ENCODE peak calls at places on chromosome 11, in ten cellular contexts. One of them, this sample, is unnamed.

GRCh38 chr11:68127791-68128681 is 6.8 kb upstream of the CHKA start:
- DNase-seq in epithelial cell of esophagus: no peak
- DNase-seq in right lobe of liver: peak; percentile 83
- DNase-seq in RWPE1: no peak
- DNase-seq in colonic mucosa: no peak
- DNase-seq in tibial artery: no peak
- DNase-seq in NB4: no peak
- DNase-seq in mucosa of descending colon: peak; percentile 68
- DNase-seq in fibroblast of pulmonary artery: peak; percentile 76
- DNase-seq in neural crest cell: peak; percentile 66
- DNase-seq in this sample: peak; percentile 86

GRCh38 chr11:90556612-90557011 is 333.8 kb upstream of the CHORDC1 start:
- DNase-seq in neural crest cell: no peak
- DNase-seq in fibroblast of pulmonary artery: no peak
- DNase-seq in NB4: no peak
- DNase-seq in RWPE1: peak; percentile 6
- DNase-seq in tibial artery: no peak
- DNase-seq in epithelial cell of esophagus: peak; percentile 79
- DNase-seq in colonic mucosa: no peak
- DNase-seq in right lobe of liver: no peak
- DNase-seq in mucosa of descending colon: no peak
- DNase-seq in this sample: no peak

GRCh38 chr11:20634781-20635180 is 34.6 kb upstream of the NELL1 start:
- DNase-seq in right lobe of liver: no peak
- DNase-seq in mucosa of descending colon: no peak
- DNase-seq in epithelial cell of esophagus: no peak
- DNase-seq in fibroblast of pulmonary artery: no peak
- DNase-seq in colonic mucosa: no peak
- DNase-seq in tibial artery: no peak
- DNase-seq in neural crest cell: no peak
- DNase-seq in NB4: no peak
- DNase-seq in RWPE1: no peak
- DNase-seq in this sample: no peak

GRCh38 chr11:41845066-41845465 is 385.6 kb upstream of the LRRC4C start:
- DNase-seq in mucosa of descending colon: peak; percentile 5
- DNase-seq in NB4: no peak
- DNase-seq in right lobe of liver: no peak
- DNase-seq in RWPE1: no peak
- DNase-seq in fibroblast of pulmonary artery: no peak
- DNase-seq in tibial artery: no peak
- DNase-seq in colonic mucosa: no peak
- DNase-seq in neural crest cell: no peak
- DNase-seq in epithelial cell of esophagus: no peak
- DNase-seq in this sample: no peak

GRCh38 chr11:14144905-14145304 is 182.4 kb downstream of the SPON1 start:
- DNase-seq in colonic mucosa: no peak
- DNase-seq in mucosa of descending colon: no peak
- DNase-seq in right lobe of liver: no peak
- DNase-seq in RWPE1: no peak
- DNase-seq in fibroblast of pulmonary artery: no peak
- DNase-seq in neural crest cell: no peak
- DNase-seq in epithelial cell of esophagus: no peak
- DNase-seq in tibial artery: no peak
- DNase-seq in NB4: no peak
- DNase-seq in this sample: no peak

GRCh38 chr11:106156290-106156937 is 79.0 kb downstream of the AASDHPPT start:
- DNase-seq in neural crest cell: peak; percentile 12
- DNase-seq in right lobe of liver: no peak
- DNase-seq in colonic mucosa: peak; percentile 19
- DNase-seq in fibroblast of pulmonary artery: peak; percentile 94
- DNase-seq in NB4: peak; percentile 54
- DNase-seq in mucosa of descending colon: peak; percentile 10
- DNase-seq in RWPE1: peak; percentile 41
- DNase-seq in epithelial cell of esophagus: peak; percentile 83
- DNase-seq in tibial artery: no peak
- DNase-seq in this sample: no peak

GRCh38 chr11:2272241-2272945 is 2.0 kb upstream of the ASCL2 start:
- DNase-seq in mucosa of descending colon: peak; percentile 1
- DNase-seq in neural crest cell: no peak
- DNase-seq in tibial artery: no peak
- DNase-seq in colonic mucosa: peak; percentile 10
- DNase-seq in fibroblast of pulmonary artery: no peak
- DNase-seq in NB4: no peak
- DNase-seq in RWPE1: no peak
- DNase-seq in epithelial cell of esophagus: no peak
- DNase-seq in right lobe of liver: peak; percentile 32
- DNase-seq in this sample: no peak

GRCh38 chr11:102986815-102987214 is 31.3 kb upstream of the MMP13 start:
- DNase-seq in mucosa of descending colon: no peak
- DNase-seq in neural crest cell: no peak
- DNase-seq in RWPE1: no peak
- DNase-seq in right lobe of liver: no peak
- DNase-seq in NB4: no peak
- DNase-seq in colonic mucosa: no peak
- DNase-seq in epithelial cell of esophagus: peak; percentile 68
- DNase-seq in tibial artery: no peak
- DNase-seq in fibroblast of pulmonary artery: peak; percentile 31
- DNase-seq in this sample: no peak

GRCh38 chr11:106990322-106990721 is 28.0 kb downstream of the GUCY1A2 start:
- DNase-seq in mucosa of descending colon: no peak
- DNase-seq in colonic mucosa: no peak
- DNase-seq in NB4: no peak
- DNase-seq in right lobe of liver: no peak
- DNase-seq in tibial artery: no peak
- DNase-seq in fibroblast of pulmonary artery: no peak
- DNase-seq in epithelial cell of esophagus: no peak
- DNase-seq in neural crest cell: no peak
- DNase-seq in RWPE1: no peak
- DNase-seq in this sample: peak; percentile 38

GRCh38 chr11:14954581-14954980 is 17.6 kb downstream of the CALCA start:
- DNase-seq in right lobe of liver: no peak
- DNase-seq in fibroblast of pulmonary artery: no peak
- DNase-seq in NB4: no peak
- DNase-seq in epithelial cell of esophagus: peak; percentile 22
- DNase-seq in colonic mucosa: no peak
- DNase-seq in tibial artery: no peak
- DNase-seq in neural crest cell: no peak
- DNase-seq in RWPE1: no peak
- DNase-seq in mucosa of descending colon: no peak
- DNase-seq in this sample: no peak

GRCh38 chr11:117928818-117929567 is at the start of gene TMPRSS13:
- DNase-seq in fibroblast of pulmonary artery: no peak
- DNase-seq in NB4: no peak
- DNase-seq in neural crest cell: no peak
- DNase-seq in epithelial cell of esophagus: peak; percentile 92
- DNase-seq in mucosa of descending colon: peak; percentile 62
- DNase-seq in RWPE1: peak; percentile 85
- DNase-seq in tibial artery: no peak
- DNase-seq in colonic mucosa: peak; percentile 62
- DNase-seq in right lobe of liver: no peak
- DNase-seq in this sample: no peak
- TF ChIP-seq CTCF in fibroblast of pulmonary artery: no peak
- TF ChIP-seq CTCF in NB4: no peak
- TF ChIP-seq CTCF in neural crest cell: no peak
- TF ChIP-seq CTCF in epithelial cell of esophagus: peak; percentile 37
- TF ChIP-seq CTCF in mucosa of descending colon: no peak
- TF ChIP-seq CTCF in RWPE1: no peak
- TF ChIP-seq CTCF in tibial artery: no peak
- TF ChIP-seq CTCF in colonic mucosa: no peak
- TF ChIP-seq CTCF in right lobe of liver: no peak
- TF ChIP-seq CTCF in this sample: no peak

DNA sequence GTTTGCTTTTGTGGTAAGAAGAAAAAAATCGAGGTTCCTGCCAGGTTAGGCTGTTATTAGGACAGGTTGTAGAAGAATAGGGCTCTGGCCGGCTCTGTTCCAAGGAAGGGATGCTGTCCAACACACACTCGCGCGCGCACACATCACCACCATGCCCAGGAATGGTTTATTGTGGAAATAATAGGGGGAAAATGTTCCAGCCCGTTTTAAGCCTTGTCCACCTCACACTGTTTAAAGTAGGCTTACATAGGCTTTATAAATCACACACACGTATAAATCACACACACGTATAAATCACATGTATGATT is 1.2 kb upstream of the ARHGAP20 start:
- DNase-seq in neural crest cell: no peak
- DNase-seq in right lobe of liver: no peak
- DNase-seq in fibroblast of pulmonary artery: no peak
- DNase-seq in mucosa of descending colon: no peak
- DNase-seq in NB4: no peak
- DNase-seq in epithelial cell of esophagus: no peak
- DNase-seq in tibial artery: no peak
- DNase-seq in colonic mucosa: no peak
- DNase-seq in RWPE1: no peak
- DNase-seq in this sample: no peak
- TF ChIP-seq CTCF in neural crest cell: no peak
- TF ChIP-seq CTCF in right lobe of liver: no peak
- TF ChIP-seq CTCF in fibroblast of pulmonary artery: no peak
- TF ChIP-seq CTCF in mucosa of descending colon: no peak
- TF ChIP-seq CTCF in NB4: no peak
- TF ChIP-seq CTCF in epithelial cell of esophagus: no peak
- TF ChIP-seq CTCF in tibial artery: no peak
- TF ChIP-seq CTCF in colonic mucosa: no peak
- TF ChIP-seq CTCF in RWPE1: no peak
- TF ChIP-seq CTCF in this sample: no peak

DNA sequence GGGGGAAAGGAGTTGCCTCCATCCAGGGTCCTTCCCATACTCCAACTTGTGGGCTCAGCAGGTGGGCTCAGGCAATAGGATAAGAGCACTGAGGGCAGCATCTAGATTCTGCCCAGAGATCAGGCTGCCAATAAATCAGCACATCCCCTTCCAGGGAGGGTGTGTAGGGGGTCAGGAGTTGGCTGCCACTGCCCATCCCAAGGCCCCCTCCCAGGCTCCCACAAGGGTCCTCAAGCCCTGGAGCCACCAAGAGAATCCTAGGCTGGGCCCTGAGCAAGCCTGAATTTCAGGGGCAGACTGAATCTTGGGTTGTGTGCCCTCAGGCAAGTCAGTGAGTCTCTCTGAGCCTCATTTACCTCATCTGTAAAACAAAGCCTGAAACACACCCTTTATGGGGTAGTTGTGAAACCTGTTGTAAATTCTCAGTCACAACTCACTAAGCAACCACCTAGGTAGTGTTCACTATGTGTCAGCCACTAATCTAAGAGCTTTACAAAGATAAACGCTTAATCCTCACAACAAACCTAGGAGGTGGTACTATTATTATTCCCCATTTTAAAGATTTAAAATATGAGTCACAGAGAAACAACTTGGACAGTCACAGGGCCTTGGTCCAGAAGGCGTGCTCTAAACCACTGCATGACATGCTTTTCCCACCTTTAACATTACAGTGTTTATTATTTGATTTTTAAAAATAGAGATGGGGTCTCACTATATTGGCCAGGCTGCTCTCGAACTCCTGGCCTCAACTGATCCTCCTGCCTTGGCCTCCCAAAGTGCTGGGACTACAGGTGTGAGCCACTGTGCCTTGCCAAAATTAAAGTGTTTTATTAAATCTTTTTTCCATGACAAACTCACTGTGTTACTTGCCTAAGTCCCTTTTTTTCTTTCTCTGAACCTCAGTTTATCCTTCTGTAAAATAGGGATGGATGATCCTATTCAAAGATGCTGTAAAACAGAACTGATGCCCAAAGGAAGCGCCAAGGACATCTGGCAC is 36.2 kb downstream of the LMO1 start:
- DNase-seq in RWPE1: peak; percentile 87
- DNase-seq in mucosa of descending colon: no peak
- DNase-seq in tibial artery: no peak
- DNase-seq in fibroblast of pulmonary artery: no peak
- DNase-seq in neural crest cell: no peak
- DNase-seq in right lobe of liver: no peak
- DNase-seq in epithelial cell of esophagus: peak; percentile 98
- DNase-seq in colonic mucosa: no peak
- DNase-seq in NB4: no peak
- DNase-seq in this sample: no peak
- TF ChIP-seq CTCF in RWPE1: no peak
- TF ChIP-seq CTCF in mucosa of descending colon: no peak
- TF ChIP-seq CTCF in tibial artery: no peak
- TF ChIP-seq CTCF in fibroblast of pulmonary artery: no peak
- TF ChIP-seq CTCF in neural crest cell: no peak
- TF ChIP-seq CTCF in right lobe of liver: no peak
- TF ChIP-seq CTCF in epithelial cell of esophagus: no peak
- TF ChIP-seq CTCF in colonic mucosa: no peak
- TF ChIP-seq CTCF in NB4: no peak
- TF ChIP-seq CTCF in this sample: no peak

DNA sequence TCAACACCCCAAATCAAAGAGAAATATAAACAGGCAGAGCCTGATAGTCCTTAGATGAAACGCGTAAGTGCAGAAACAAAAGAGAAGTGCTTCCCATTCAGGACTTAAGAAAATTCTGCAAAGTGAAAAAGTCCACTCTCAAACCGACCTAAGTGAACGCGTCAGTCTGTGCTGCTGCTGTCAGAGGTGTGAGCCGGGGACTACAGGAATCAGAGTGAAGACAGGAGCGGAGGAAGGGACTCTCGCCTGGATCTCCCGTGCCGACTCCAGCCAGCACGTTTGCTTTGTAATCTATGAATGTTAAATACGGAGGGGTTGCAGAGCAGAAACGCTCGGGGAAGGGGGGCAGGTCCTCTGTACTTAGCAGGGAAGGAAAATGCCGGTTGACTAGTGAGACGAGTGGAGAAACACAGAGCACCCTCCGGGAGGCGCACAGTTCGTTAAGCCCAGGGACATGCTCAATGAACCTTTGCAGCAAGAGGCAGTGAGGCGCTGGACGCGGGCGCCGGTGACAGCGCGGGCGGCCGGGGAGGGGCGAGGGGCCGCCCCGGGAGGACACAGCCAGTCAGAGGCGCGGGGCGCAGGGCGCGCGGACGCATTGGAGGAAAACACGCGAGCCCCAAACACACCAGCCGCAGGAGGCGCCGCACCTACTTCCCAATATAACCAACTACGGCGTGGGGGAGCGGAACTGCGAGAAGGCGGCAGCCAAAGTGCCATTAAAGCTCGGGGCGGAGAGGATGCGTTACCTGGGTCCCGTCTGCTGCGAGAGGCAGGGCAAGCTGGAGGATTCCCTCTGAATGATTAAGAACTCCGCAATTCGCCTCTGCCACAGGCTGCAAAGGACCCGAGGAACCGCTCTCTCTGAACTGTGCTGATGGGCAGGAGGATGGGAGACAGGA is at the start of gene CNTN5:
- DNase-seq in colonic mucosa: peak; percentile 20
- DNase-seq in RWPE1: peak; percentile 0
- DNase-seq in right lobe of liver: no peak
- DNase-seq in neural crest cell: peak; percentile 52
- DNase-seq in fibroblast of pulmonary artery: peak; percentile 49
- DNase-seq in epithelial cell of esophagus: peak; percentile 49
- DNase-seq in mucosa of descending colon: peak; percentile 18
- DNase-seq in NB4: peak; percentile 3
- DNase-seq in tibial artery: peak; percentile 32
- DNase-seq in this sample: peak; percentile 46
- TF ChIP-seq CTCF in colonic mucosa: no peak
- TF ChIP-seq CTCF in RWPE1: peak; percentile 31
- TF ChIP-seq CTCF in right lobe of liver: no peak
- TF ChIP-seq CTCF in neural crest cell: peak; percentile 36
- TF ChIP-seq CTCF in fibroblast of pulmonary artery: no peak
- TF ChIP-seq CTCF in epithelial cell of esophagus: peak; percentile 14
- TF ChIP-seq CTCF in mucosa of descending colon: no peak
- TF ChIP-seq CTCF in NB4: no peak
- TF ChIP-seq CTCF in tibial artery: no peak
- TF ChIP-seq CTCF in this sample: no peak